ENCODE peak calls at places on chromosomes 4 and X, in ten cellular contexts. H is transverse colon, Q is uterus, W is body of pancreas, S is gastrocnemius medialis, C is breast epithelium, I is Peyer's patch, X is IMR-90, L is GM12878, P is A549. R is an unnamed sample.

GRCh38 chr4:86999244-86999643 is 64.4 kb downstream of the AFF1 start:
- DNase-seq in H (no peak), Q (no peak), W (no peak), S (no peak), C (no peak), I (no peak), X (no peak), L (no peak), P (no peak), R (no peak)

GRCh38 chr4:183659919-183660318 is 826 bp downstream of the TRAPPC11 start:
- DNase-seq in H (no peak), Q (no peak), W (no peak), S (no peak), C (no peak), I (no peak), X (peak; percentile 7), L (no peak), P (no peak), R (no peak)

GRCh38 chr4:15506464-15506863 is 36.8 kb downstream of the CC2D2A start:
- DNase-seq in H (no peak), Q (no peak), W (no peak), S (no peak), C (no peak), I (no peak), X (peak; percentile 82), L (no peak), P (no peak), R (no peak)

GRCh38 chrX:95536111-95536510 is 1148.5 kb upstream of the DIAPH2 start:
- DNase-seq in H (no peak), Q (no peak), W (no peak), S (no peak), C (no peak), I (no peak), X (no peak), L (no peak), P (no peak), R (no peak)

GRCh38 chr4:5870701-5871100 is 22.2 kb downstream of the CRMP1 start:
- DNase-seq in H (no peak), Q (no peak), W (no peak), S (no peak), C (no peak), I (no peak), X (no peak), L (no peak), P (no peak), R (no peak)

GRCh38 chrX:39886282-39886681 is 211.5 kb downstream of the BCOR start:
- DNase-seq in H (no peak), Q (no peak), W (peak; percentile 46), S (no peak), C (no peak), I (no peak), X (no peak), L (no peak), P (no peak), R (no peak)

GRCh38 chr4:128565054-128565453 is 244.4 kb upstream of the JADE1 start:
- DNase-seq in H (no peak), Q (no peak), W (no peak), S (no peak), C (no peak), I (no peak), X (no peak), L (no peak), P (no peak), R (no peak)

GRCh38 chr4:158209825-158210807 is at the start of gene TMEM144:
- DNase-seq in H (peak; percentile 92), Q (peak; percentile 91), W (peak; percentile 94), S (peak; percentile 73), C (peak; percentile 94), I (peak; percentile 92), X (peak; percentile 85), L (no peak), P (peak; percentile 73), R (peak; percentile 82)

GRCh38 chrX:118627084-118627758 is 100.2 kb upstream of the IL13RA1 start:
- DNase-seq in H (no peak), Q (no peak), W (no peak), S (no peak), C (no peak), I (no peak), X (no peak), L (no peak), P (peak; percentile 31), R (no peak)

GRCh38 chrX:16719334-16720084 is at the start of gene SYAP1:
- DNase-seq in H (peak; percentile 99), Q (peak; percentile 97), W (peak; percentile 95), S (peak; percentile 89), C (peak; percentile 97), I (peak; percentile 99), X (peak; percentile 99), L (peak; percentile 78), P (peak; percentile 71), R (peak; percentile 92)
- TF ChIP-seq POLR2A in H (peak; percentile 99), Q (peak; percentile 94), W (peak; percentile 98), S (peak; percentile 95), C (peak; percentile 79), I (peak; percentile 95), X (peak; percentile 99), L (peak; percentile 94), P (peak; percentile 84), R (peak; percentile 78)

GRCh38 chr4:1870578-1871443 is at the start of gene NSD2:
- DNase-seq in H (peak; percentile 94), Q (peak; percentile 85), W (peak; percentile 90), S (peak; percentile 78), C (peak; percentile 76), I (peak; percentile 95), X (peak; percentile 87), L (no peak), P (peak; percentile 83), R (peak; percentile 76)
- TF ChIP-seq POLR2A in H (peak; percentile 96), Q (peak; percentile 52), W (peak; percentile 91), S (peak; percentile 73), C (no peak), I (peak; percentile 94), X (peak; percentile 83), L (peak; percentile 95), P (peak; percentile 42), R (peak; percentile 72)

GRCh38 chr4:170089743-170090666 is at the start of gene AADAT:
- DNase-seq in H (peak; percentile 74), Q (peak; percentile 72), W (peak; percentile 76), S (peak; percentile 32), C (no peak), I (peak; percentile 67), X (peak; percentile 72), L (no peak), P (peak; percentile 66), R (peak; percentile 42)
- TF ChIP-seq POLR2A in H (no peak), Q (no peak), W (peak; percentile 22), S (no peak), C (no peak), I (no peak), X (no peak), L (no peak), P (peak; percentile 60), R (no peak)

GRCh38 chr4:37914539-37914938 is 23.7 kb downstream of the TBC1D1 start:
- DNase-seq in H (no peak), Q (no peak), W (no peak), S (no peak), C (no peak), I (no peak), X (no peak), L (no peak), P (no peak), R (no peak)
- TF ChIP-seq POLR2A in H (no peak), Q (no peak), W (no peak), S (no peak), C (no peak), I (no peak), X (no peak), L (no peak), P (no peak), R (no peak)

GRCh38 chr4:112280657-112281056 is 5.0 kb downstream of the TIFA start:
- DNase-seq in H (no peak), Q (no peak), W (no peak), S (no peak), C (no peak), I (no peak), X (no peak), L (no peak), P (no peak), R (no peak)
- TF ChIP-seq POLR2A in H (no peak), Q (no peak), W (no peak), S (no peak), C (no peak), I (no peak), X (no peak), L (no peak), P (no peak), R (no peak)

GRCh38 chrX:20265221-20265725 is 1.4 kb downstream of the RPS6KA3 start:
- DNase-seq in H (peak; percentile 62), Q (peak; percentile 72), W (peak; percentile 38), S (peak; percentile 52), C (peak; percentile 48), I (peak; percentile 81), X (peak; percentile 89), L (no peak), P (peak; percentile 36), R (peak; percentile 33)
- TF ChIP-seq POLR2A in H (peak; percentile 81), Q (no peak), W (peak; percentile 70), S (peak; percentile 75), C (no peak), I (peak; percentile 34), X (peak; percentile 90), L (peak; percentile 60), P (no peak), R (no peak)

GRCh38 chrX:80331285-80331684 is 89.0 kb upstream of the TENT5D start:
- DNase-seq in H (no peak), Q (no peak), W (no peak), S (no peak), C (no peak), I (no peak), X (no peak), L (no peak), P (no peak), R (no peak)

GRCh38 chrX:80334583-80334982 is 85.7 kb upstream of the TENT5D start:
- DNase-seq in H (no peak), Q (no peak), W (no peak), S (no peak), C (no peak), I (no peak), X (no peak), L (no peak), P (no peak), R (no peak)

GRCh38 chrX:80335062-80335830 is 85.0 kb upstream of the TENT5D start:
- DNase-seq in H (peak; percentile 64), Q (peak; percentile 22), W (peak; percentile 78), S (no peak), C (peak; percentile 30), I (peak; percentile 67), X (no peak), L (no peak), P (peak; percentile 36), R (peak; percentile 38)
- TF ChIP-seq POLR2A in H (no peak), Q (no peak), W (peak; percentile 50), S (no peak), C (no peak), I (no peak), X (no peak), L (no peak), P (peak; percentile 41), R (no peak)

R was measured in tibial nerve.